ENCODE peak calls at places on chromosomes 12 and 14, in ten cellular contexts. G, T, J, U, R, P, F, X, Y and V are unnamed samples.

GRCh38 chr14:94356379-94357056 is 31.9 kb downstream of the SERPINA1 start:
- DNase-seq in G (no peak), T (no peak), J (no peak), U (no peak), R (no peak), P (peak; percentile 24), F (no peak), X (peak; percentile 42), Y (no peak), V (no peak)

GRCh38 chr14:103716899-103717411 is 1.3 kb downstream of the ZFYVE21 start:
- DNase-seq in G (peak; percentile 11), T (no peak), J (no peak), U (no peak), R (no peak), P (no peak), F (no peak), X (no peak), Y (no peak), V (no peak)

GRCh38 chr12:107457536-107457935 is 228.1 kb upstream of the PWP1 start:
- DNase-seq in G (no peak), T (no peak), J (no peak), U (no peak), R (peak; percentile 64), P (no peak), F (no peak), X (no peak), Y (no peak), V (no peak)

GRCh38 chr14:25121342-25122129 is 71.6 kb upstream of the STXBP6 start:
- DNase-seq in G (peak; percentile 34), T (no peak), J (peak; percentile 53), U (no peak), R (no peak), P (no peak), F (no peak), X (no peak), Y (no peak), V (no peak)

GRCh38 chr12:60863421-60863820 is 1267.6 kb downstream of the SLC16A7 start:
- DNase-seq in G (no peak), T (no peak), J (no peak), U (no peak), R (no peak), P (no peak), F (no peak), X (no peak), Y (no peak), V (no peak)

GRCh38 chr12:109112720-109113465 is 3.5 kb upstream of the ACACB start:
- DNase-seq in G (peak; percentile 29), T (no peak), J (no peak), U (peak; percentile 18), R (no peak), P (no peak), F (no peak), X (no peak), Y (no peak), V (no peak)

GRCh38 chr12:76674669-76675315 is 89.1 kb upstream of the ZDHHC17 start:
- DNase-seq in G (no peak), T (no peak), J (no peak), U (no peak), R (no peak), P (no peak), F (no peak), X (no peak), Y (no peak), V (no peak)

GRCh38 chr12:132205271-132206092 is 61.2 kb downstream of the NOC4L start:
- DNase-seq in G (no peak), T (no peak), J (no peak), U (no peak), R (peak; percentile 50), P (no peak), F (no peak), X (no peak), Y (no peak), V (no peak)

GRCh38 chr14:43369710-43370109 is 1137.4 kb downstream of the FSCB start:
- DNase-seq in G (no peak), T (no peak), J (no peak), U (no peak), R (no peak), P (no peak), F (no peak), X (no peak), Y (no peak), V (no peak)

GRCh38 chr14:65560340-65561027 is 148.0 kb downstream of the FUT8 start:
- DNase-seq in G (no peak), T (no peak), J (no peak), U (no peak), R (no peak), P (no peak), F (no peak), X (no peak), Y (no peak), V (no peak)

GRCh38 chr12:29921307-29921706 is 137.6 kb upstream of the TMTC1 start:
- DNase-seq in G (peak; percentile 5), T (no peak), J (no peak), U (no peak), R (no peak), P (no peak), F (no peak), X (no peak), Y (no peak), V (no peak)

GRCh38 chr12:57329219-57329618 is 78.2 kb upstream of the STAC3 start:
- DNase-seq in G (no peak), T (no peak), J (no peak), U (no peak), R (no peak), P (no peak), F (no peak), X (no peak), Y (no peak), V (no peak)
- TF ChIP-seq EP300 in G (no peak), T (no peak), J (no peak), U (no peak), R (no peak), P (no peak), F (no peak), X (no peak), Y (no peak), V (no peak)

GRCh38 chr14:76640923-76641395 is 120.3 kb upstream of the VASH1 start:
- DNase-seq in G (no peak), T (no peak), J (no peak), U (no peak), R (no peak), P (no peak), F (no peak), X (no peak), Y (no peak), V (no peak)

GRCh38 chr14:76639606-76640272 is 121.5 kb upstream of the VASH1 start:
- DNase-seq in G (no peak), T (no peak), J (no peak), U (no peak), R (no peak), P (no peak), F (no peak), X (no peak), Y (no peak), V (no peak)

GRCh38 chr14:76647699-76648298 is 113.5 kb upstream of the VASH1 start:
- DNase-seq in G (peak; percentile 52), T (peak; percentile 53), J (peak; percentile 71), U (peak; percentile 10), R (peak; percentile 62), P (no peak), F (no peak), X (no peak), Y (no peak), V (no peak)

GRCh38 chr14:76641541-76641940 is 119.7 kb upstream of the VASH1 start:
- DNase-seq in G (no peak), T (no peak), J (no peak), U (no peak), R (no peak), P (no peak), F (no peak), X (no peak), Y (no peak), V (no peak)

DNA sequence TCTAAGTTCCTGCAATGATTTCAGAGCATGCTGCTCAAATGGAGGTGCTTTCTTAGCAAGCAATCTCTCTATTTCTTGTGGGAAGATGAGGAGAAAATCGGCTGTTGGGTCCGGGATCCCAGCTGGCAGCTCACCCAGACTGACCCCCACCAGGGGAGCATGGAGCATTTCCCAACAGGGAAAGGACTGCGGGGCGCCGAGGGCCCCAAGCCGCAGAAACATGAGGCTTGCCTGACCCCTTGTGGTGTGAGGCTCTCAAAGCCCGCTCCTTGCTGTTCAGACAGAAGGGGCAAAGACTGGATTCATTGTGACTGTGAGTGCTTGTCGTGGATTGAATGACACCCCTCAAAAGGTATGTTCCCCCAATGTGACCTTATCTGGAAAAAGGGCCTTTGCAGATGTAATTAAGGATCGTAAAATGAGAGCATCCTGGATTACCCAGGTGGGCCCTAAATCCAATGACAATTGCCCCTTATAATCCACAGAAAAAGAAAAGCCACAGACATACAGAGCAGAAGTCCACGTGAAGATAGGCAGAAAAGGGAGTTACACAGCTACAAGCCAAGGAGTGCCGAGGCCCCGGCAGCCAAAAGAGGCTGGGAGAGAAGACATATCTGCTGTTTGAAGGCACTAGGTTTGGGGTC is 116.3 kb upstream of the VASH1 start:
- DNase-seq in G (peak; percentile 30), T (peak; percentile 55), J (peak; percentile 39), U (no peak), R (peak; percentile 74), P (no peak), F (no peak), X (peak; percentile 82), Y (no peak), V (no peak)
- TF ChIP-seq EP300 in G (no peak), T (no peak), J (no peak), U (no peak), R (no peak), P (no peak), F (no peak), X (no peak), Y (no peak), V (no peak)

GRCh38 chr12:105820407-105821140 is 318.2 kb downstream of the NUAK1 start:
- DNase-seq in G (peak; percentile 40), T (no peak), J (no peak), U (peak; percentile 9), R (no peak), P (no peak), F (peak; percentile 33), X (no peak), Y (no peak), V (peak; percentile 17)
- TF ChIP-seq EP300 in G (no peak), T (no peak), J (no peak), U (no peak), R (no peak), P (no peak), F (peak; percentile 64), X (no peak), Y (no peak), V (no peak)

GRCh38 chr14:50040401-50040775 is 76.0 kb downstream of the VCPKMT start:
- DNase-seq in G (peak; percentile 39), T (no peak), J (peak; percentile 54), U (peak; percentile 57), R (no peak), P (peak; percentile 29), F (no peak), X (no peak), Y (no peak), V (no peak)
- TF ChIP-seq EP300 in G (no peak), T (no peak), J (no peak), U (no peak), R (peak; percentile 37), P (no peak), F (no peak), X (no peak), Y (no peak), V (no peak)